ENCODE peak calls at places on chromosomes 11 and 22, in six cellular contexts. L, Z, X, T, Y and R are unnamed samples.
A peak's percentile ranks its signal among the peaks of the same experiment; 100 is the strongest.

GRCh38 chr11:47672283-47672730 is 29.9 kb upstream of the MTCH2 start:
- DNase-seq in Y (no peak), L (no peak), Z (no peak), T (no peak), X (peak; percentile 53), R (no peak)

GRCh38 chr11:33168605-33169240 is 7.4 kb upstream of the CSTF3 start:
- DNase-seq in L (no peak), Y (no peak), Z (no peak), X (no peak), T (no peak), R (no peak)

GRCh38 chr11:47179655-47179991 is 2.9 kb upstream of the ARFGAP2 start:
- DNase-seq in L (peak; percentile 56), Y (peak; percentile 46), Z (peak; percentile 49), T (peak; percentile 49), X (peak; percentile 64), R (peak; percentile 22)

GRCh38 chr22:26777402-26777801 is 120.0 kb downstream of the MIAT start:
- DNase-seq in T (no peak), Y (no peak), X (peak; percentile 45), L (no peak), Z (no peak), R (no peak)

GRCh38 chr11:101949846-101950245 is 33.5 kb upstream of the ANGPTL5 start:
- DNase-seq in Y (no peak), L (no peak), Z (no peak), T (no peak), X (no peak), R (no peak)

GRCh38 chr11:75716659-75717058 is 979 bp upstream of the MOGAT2 start:
- DNase-seq in Z (no peak), X (no peak), T (no peak), L (no peak), Y (no peak), R (no peak)

GRCh38 chr11:10778217-10778970 is 27.3 kb downstream of the CTR9 start:
- DNase-seq in Z (no peak), T (no peak), L (no peak), Y (no peak), X (peak; percentile 88), R (no peak)

GRCh38 chr11:64918056-64918455 is 1.0 kb upstream of the ATG2A start:
- DNase-seq in T (no peak), L (no peak), X (peak; percentile 63), Y (no peak), Z (peak; percentile 63), R (no peak)

GRCh38 chr11:118628861-118629549 is 21.6 kb downstream of the PHLDB1 start:
- DNase-seq in L (no peak), Y (no peak), X (no peak), Z (no peak), T (peak; percentile 38), R (no peak)